ENCODE peak calls at places on chromosomes 12 and 14, in eight cellular contexts. N is foreskin fibroblast, R is omental fat pad, I is HCT116, Q is lower lobe of right lung, M is stomach, W is lower leg skin, T is GM06990. Y is an unnamed sample.

GRCh38 chr12:131346578-131347344 is 364.1 kb upstream of the SFSWAP start:
- DNase-seq in I (no peak), T (no peak), Q (no peak), W (peak), M (no peak), R (no peak), N (no peak), Y (no peak)

GRCh38 chr12:21547437-21547836 is 21.3 kb downstream of the SPX start:
- DNase-seq in I (no peak), M (no peak), Q (no peak), R (no peak), T (no peak), N (no peak), W (no peak), Y (no peak)

GRCh38 chr14:31205681-31206535 is 1.7 kb downstream of the HECTD1 start:
- DNase-seq in Q (no peak), I (no peak), W (no peak), R (no peak), N (peak), T (no peak), M (no peak), Y (no peak)

GRCh38 chr14:105144666-105145380 is 23.8 kb downstream of the JAG2 start:
- DNase-seq in I (no peak), N (no peak), M (no peak), R (no peak), T (no peak), Q (no peak), W (peak), Y (no peak)

GRCh38 chr12:111074965-111075364 is 154.6 kb upstream of the MYL2 start:
- DNase-seq in N (no peak), W (no peak), I (no peak), T (no peak), R (no peak), M (no peak), Q (no peak), Y (no peak)

GRCh38 chr14:67650161-67650560 is 24.3 kb downstream of the VTI1B start:
- DNase-seq in I (no peak), T (no peak), N (no peak), R (no peak), M (no peak), W (no peak), Q (no peak), Y (no peak)

GRCh38 chr12:92156139-92156538 is 10.5 kb upstream of the BTG1 start:
- DNase-seq in W (no peak), M (no peak), T (no peak), Q (no peak), R (no peak), I (no peak), N (no peak), Y (no peak)

GRCh38 chr14:33934043-33934750 is 16.7 kb downstream of the EGLN3 start:
- DNase-seq in W (no peak), T (no peak), R (no peak), M (no peak), Q (no peak), I (no peak), N (no peak), Y (no peak)

GRCh38 chr14:79318371-79318770 is 892.9 kb downstream of the DIO2 start:
- DNase-seq in W (no peak), T (no peak), N (no peak), R (no peak), Q (no peak), I (no peak), M (no peak), Y (no peak)

GRCh38 chr12:109739747-109740693 is 26.4 kb downstream of the FAM222A start:
- DNase-seq in T (no peak), Q (peak), I (no peak), N (no peak), M (peak), R (no peak), W (peak), Y (no peak)

GRCh38 chr12:47725893-47726292 is 603 bp upstream of the ENDOU start:
- DNase-seq in T (no peak), Q (no peak), R (no peak), I (no peak), M (no peak), W (peak), N (peak), Y (no peak)

GRCh38 chr12:171276-171675 is 42.7 kb downstream of the SLC6A12 start:
- DNase-seq in W (no peak), T (no peak), I (no peak), Q (no peak), N (no peak), R (no peak), M (no peak), Y (no peak)

DNA sequence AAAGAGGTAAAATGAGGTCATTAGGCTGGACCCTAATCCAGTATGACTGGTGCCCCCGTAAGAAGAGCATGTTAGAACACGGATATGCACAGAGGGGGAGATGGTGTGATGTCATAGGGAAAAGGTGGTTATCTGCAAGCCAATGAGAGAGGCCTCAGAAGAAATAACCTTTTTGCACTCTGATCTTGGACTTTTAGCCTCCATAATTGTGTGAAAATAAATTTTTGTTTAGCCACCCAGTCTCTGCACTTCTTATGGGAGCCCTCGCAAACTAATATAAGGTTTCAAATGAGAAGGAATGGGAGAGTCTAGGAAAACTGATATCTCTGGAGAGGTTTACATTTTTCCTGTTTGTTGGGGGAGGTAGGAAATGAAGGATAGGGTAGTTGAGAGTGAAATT is 43.2 kb upstream of the PKP2 start:
- DNase-seq in R (no peak), M (no peak), W (no peak), T (no peak), N (no peak), I (no peak), Q (no peak), Y (no peak)
- TF ChIP-seq CTCF in R (no peak), M (no peak), W (no peak), T (no peak), N (no peak), I (no peak), Q (no peak), Y (no peak)

DNA sequence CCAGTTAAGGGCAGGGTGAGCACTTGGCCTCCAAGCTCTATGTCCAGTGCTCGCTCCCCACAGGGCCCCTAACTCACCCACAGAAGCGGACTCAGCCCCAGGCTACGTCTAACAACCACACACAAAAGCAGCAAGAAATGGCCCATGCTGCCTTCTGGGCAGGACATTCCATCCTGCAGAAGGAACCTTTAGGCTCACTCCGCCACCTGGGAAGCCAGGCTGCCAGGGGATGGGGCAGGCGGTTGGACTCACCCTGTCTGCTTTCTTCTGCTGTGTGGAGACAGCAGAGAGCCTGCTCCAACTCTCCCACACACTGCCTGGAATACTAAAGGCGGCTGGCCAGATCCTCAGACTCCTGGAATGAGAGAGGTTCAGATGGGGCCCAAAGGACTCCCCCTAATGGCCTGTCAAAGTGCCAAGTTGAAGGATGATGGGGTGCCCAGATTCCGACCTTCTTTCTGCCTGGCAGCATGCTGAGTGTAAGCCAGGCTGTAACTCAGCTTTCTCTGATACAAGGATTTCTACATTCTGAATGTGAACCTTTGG is 27.7 kb upstream of the BLTP3B start:
- DNase-seq in I (no peak), R (no peak), W (no peak), T (no peak), M (no peak), N (no peak), Q (no peak), Y (no peak)
- TF ChIP-seq CTCF in I (no peak), R (no peak), W (no peak), T (no peak), M (no peak), N (no peak), Q (no peak), Y (no peak)

DNA sequence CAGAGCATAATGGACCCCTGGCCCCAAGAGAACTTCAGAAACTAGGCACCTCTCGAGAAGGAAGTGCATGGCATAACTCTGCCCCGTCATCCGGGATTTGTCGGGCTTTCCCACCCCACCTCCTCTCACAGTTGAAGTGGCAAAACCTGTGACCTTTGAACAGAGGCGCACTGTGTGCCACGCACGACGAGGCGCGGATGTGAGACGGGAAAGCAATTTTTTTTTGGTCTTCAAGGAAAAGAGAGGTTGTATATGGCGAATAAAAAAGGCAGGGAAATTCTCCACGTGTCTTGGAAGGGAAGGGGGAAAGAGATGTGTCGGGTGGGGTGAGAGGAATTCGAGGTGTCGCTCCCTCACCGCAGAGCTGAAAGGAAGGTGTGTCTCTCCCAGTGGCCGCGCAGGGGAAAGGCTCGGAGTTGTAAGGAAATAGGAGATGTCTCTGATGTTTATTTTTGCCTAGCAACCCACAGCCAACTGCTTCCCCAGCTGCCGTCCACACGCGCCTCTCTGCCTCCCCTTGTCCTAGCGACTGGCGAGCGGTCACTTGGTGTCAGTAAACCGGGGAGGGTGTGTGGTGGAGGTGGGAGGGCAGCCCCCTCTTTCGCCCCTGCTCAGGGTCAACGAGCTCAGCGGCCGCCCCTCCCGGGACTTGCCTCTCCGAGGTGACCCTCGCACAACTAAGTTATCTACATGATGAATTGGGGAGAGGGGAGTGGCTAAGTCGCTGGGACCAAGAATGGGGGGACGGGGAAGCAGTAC is 819 bp upstream of the DYRK2 start:
- DNase-seq in I (peak), Q (peak), M (peak), R (peak), W (peak), N (peak), T (peak), Y (peak)
- TF ChIP-seq CTCF in I (peak), Q (peak), M (no peak), R (no peak), W (no peak), N (peak), T (peak), Y (no peak)

GRCh38 chr12:126369487-126370463 is 1304.5 kb downstream of the AACS start:
- DNase-seq in R (no peak), I (no peak), W (no peak), N (peak), Q (no peak), M (no peak), T (no peak), Y (no peak)
- TF ChIP-seq CTCF in R (no peak), I (no peak), W (no peak), N (no peak), Q (no peak), M (no peak), T (no peak), Y (no peak)

DNA sequence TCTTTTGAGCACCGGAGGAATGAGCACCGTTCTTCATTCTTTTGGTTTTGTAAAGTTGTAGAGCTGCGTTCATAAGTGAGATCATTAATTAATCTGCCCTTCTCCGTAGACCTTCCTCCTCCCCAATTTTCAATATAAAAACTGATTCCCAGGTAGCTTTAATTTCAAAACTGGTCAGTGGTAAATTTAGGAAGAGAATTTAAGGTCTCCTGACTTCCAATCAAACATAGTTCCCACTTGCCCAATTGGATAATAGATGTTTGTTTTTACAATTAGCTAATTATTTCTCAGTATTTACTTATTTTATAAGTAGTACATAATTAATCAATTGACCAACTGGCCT is 27.2 kb upstream of the YBX3 start:
- DNase-seq in M (no peak), W (no peak), R (no peak), Q (no peak), T (no peak), N (no peak), I (no peak), Y (no peak)
- TF ChIP-seq CTCF in M (no peak), W (no peak), R (peak), Q (no peak), T (no peak), N (no peak), I (no peak), Y (no peak)

Y was measured in GM13976.